ENCODE peak calls at places on chromosomes 3 and 15, in seven cellular contexts. X, T, Z, P, O, D and S are unnamed samples.
A peak's percentile ranks its signal among the peaks of the same experiment; 100 is the strongest.

GRCh38 chr3:136250226-136250861 is at the start of gene PCCB:
- DNase-seq in X (peak; percentile 94), T (peak; percentile 96), Z (peak; percentile 91), P (peak; percentile 93), O (peak; percentile 88), D (peak; percentile 96), S (peak; percentile 79)

GRCh38 chr3:55446860-55447259 is 40.2 kb downstream of the WNT5A start:
- DNase-seq in X (no peak), T (no peak), Z (no peak), P (no peak), O (no peak), D (no peak), S (no peak)

GRCh38 chr15:73001840-73002239 is 50.4 kb upstream of the NEO1 start:
- DNase-seq in X (no peak), T (no peak), Z (no peak), P (no peak), O (no peak), D (no peak), S (no peak)

GRCh38 chr15:35014265-35014664 is 26.2 kb upstream of the ZNF770 start:
- DNase-seq in X (no peak), T (no peak), Z (no peak), P (no peak), O (no peak), D (no peak), S (no peak)

GRCh38 chr3:161950318-161950717 is 453.7 kb downstream of the OTOL1 start:
- DNase-seq in X (no peak), T (no peak), Z (no peak), P (no peak), O (no peak), D (no peak), S (no peak)

GRCh38 chr15:94965593-94965992 is 734.2 kb downstream of the MCTP2 start:
- DNase-seq in X (no peak), T (no peak), Z (no peak), P (no peak), O (no peak), D (peak; percentile 52), S (no peak)

GRCh38 chr3:42802876-42803799 is 1.2 kb downstream of the HIGD1A start:
- DNase-seq in X (no peak), T (no peak), Z (no peak), P (peak; percentile 46), O (peak; percentile 40), D (no peak), S (no peak)

GRCh38 chr15:31340591-31340990 is 14.0 kb downstream of the KLF13 start:
- DNase-seq in X (no peak), T (no peak), Z (no peak), P (no peak), O (no peak), D (no peak), S (no peak)

GRCh38 chr3:134367869-134368750 is 6.1 kb downstream of the AMOTL2 start:
- DNase-seq in X (no peak), T (no peak), Z (no peak), P (no peak), O (no peak), D (no peak), S (peak; percentile 4)

GRCh38 chr3:72470899-72471298 is 377.3 kb downstream of the SHQ1 start:
- DNase-seq in X (no peak), T (no peak), Z (no peak), P (no peak), O (no peak), D (no peak), S (no peak)

GRCh38 chr3:168071535-168071934 is 24.2 kb downstream of the GOLIM4 start:
- DNase-seq in X (no peak), T (no peak), Z (no peak), P (no peak), O (peak; percentile 88), D (peak; percentile 21), S (peak; percentile 66)

GRCh38 chr15:40090774-40091455 is 17.8 kb downstream of the BMF start:
- DNase-seq in X (no peak), T (no peak), Z (no peak), P (no peak), O (no peak), D (no peak), S (no peak)

GRCh38 chr15:45021331-45021730 is 1.7 kb upstream of the SORD start:
- DNase-seq in X (no peak), T (no peak), Z (no peak), P (no peak), O (no peak), D (no peak), S (no peak)

GRCh38 chr3:45927881-45928280 is 15.4 kb upstream of the CXCR6 start:
- DNase-seq in X (no peak), T (no peak), Z (no peak), P (no peak), O (no peak), D (no peak), S (no peak)

GRCh38 chr3:171086914-171087313 is 60.4 kb upstream of the SLC2A2 start:
- DNase-seq in X (no peak), T (no peak), Z (no peak), P (no peak), O (no peak), D (no peak), S (no peak)

GRCh38 chr3:94171954-94172353 is 109.1 kb downstream of the NSUN3 start:
- DNase-seq in X (no peak), T (no peak), Z (no peak), P (no peak), O (no peak), D (no peak), S (no peak)

GRCh38 chr3:61134532-61134931 is 116.7 kb downstream of the FHIT start:
- DNase-seq in X (no peak), T (no peak), Z (no peak), P (no peak), O (no peak), D (no peak), S (no peak)

GRCh38 chr3:4520013-4520881 is 27.1 kb downstream of the ITPR1 start:
- DNase-seq in X (no peak), T (no peak), Z (no peak), P (no peak), O (no peak), D (no peak), S (no peak)

GRCh38 chr3:53703630-53704362 is 142.4 kb downstream of the CHDH start:
- DNase-seq in X (no peak), T (no peak), Z (no peak), P (no peak), O (no peak), D (no peak), S (no peak)

GRCh38 chr3:71252466-71252865 is 331.1 kb downstream of the FOXP1 start:
- DNase-seq in X (no peak), T (no peak), Z (no peak), P (no peak), O (no peak), D (no peak), S (no peak)